ENCODE peak calls at places on chromosomes 12 and 14, in four cellular contexts. J is left ventricle myocardium inferior, G is endodermal cell, D is neural progenitor cell. Y is an unnamed sample.

GRCh38 chr14:104092931-104093365 is 7.4 kb downstream of the ASPG start:
- DNase-seq in J (peak), G (peak), D (no peak), Y (no peak)

GRCh38 chr14:76955575-76956252 is 72.8 kb downstream of the IRF2BPL start:
- DNase-seq in J (no peak), G (peak), D (no peak), Y (no peak)

GRCh38 chr14:50985816-50986396 is 41.6 kb upstream of the PYGL start:
- DNase-seq in J (no peak), G (peak), D (peak), Y (no peak)

GRCh38 chr14:38391334-38391733 is 135.4 kb upstream of the CLEC14A start:
- DNase-seq in J (no peak), G (no peak), D (no peak), Y (no peak)

GRCh38 chr12:31118831-31119530 is 45.3 kb downstream of the DDX11 start:
- DNase-seq in J (no peak), G (peak), D (peak), Y (no peak)

GRCh38 chr12:25708661-25709060 is 155.6 kb upstream of the LMNTD1 start:
- DNase-seq in J (no peak), G (no peak), D (no peak), Y (no peak)

GRCh38 chr14:64500088-64500487 is 3.5 kb downstream of the ZBTB25 start:
- DNase-seq in J (no peak), G (no peak), D (no peak), Y (no peak)

GRCh38 chr12:124045671-124046070 is 72.7 kb downstream of the ZNF664 start:
- DNase-seq in J (no peak), G (no peak), D (no peak), Y (no peak)

GRCh38 chr14:89908712-89909450 is 45.6 kb downstream of the EFCAB11 start:
- DNase-seq in J (no peak), G (no peak), D (no peak), Y (no peak)

GRCh38 chr14:30223385-30223785 is 295.7 kb upstream of the PRKD1 start:
- DNase-seq in J (peak), G (peak), D (no peak), Y (peak)

GRCh38 chr14:36663404-36664321 is 2.0 kb downstream of the PAX9 start:
- DNase-seq in J (no peak), G (peak), D (peak), Y (no peak)

GRCh38 chr12:6373022-6373787 is 2.2 kb downstream of the SCNN1A start:
- DNase-seq in J (no peak), G (no peak), D (no peak), Y (no peak)

GRCh38 chr14:96281486-96281885 is 25.5 kb downstream of the BDKRB1 start:
- DNase-seq in J (no peak), G (no peak), D (no peak), Y (no peak)

GRCh38 chr12:11545438-11546330 is 103.8 kb upstream of the ETV6 start:
- DNase-seq in J (no peak), G (no peak), D (no peak), Y (no peak)

GRCh38 chr14:30385925-30386324 is 173.0 kb upstream of the G2E3 start:
- DNase-seq in J (no peak), G (no peak), D (no peak), Y (no peak)

GRCh38 chr12:69471667-69472385 is 1.6 kb downstream of the FRS2 start:
- DNase-seq in J (no peak), G (no peak), D (no peak), Y (no peak)

GRCh38 chr14:93090826-93091583 is 24.7 kb downstream of the ITPK1 start:
- DNase-seq in J (peak), G (no peak), D (no peak), Y (no peak)

GRCh38 chr12:116043673-116044072 is 233.8 kb downstream of the MED13L start:
- DNase-seq in J (no peak), G (no peak), D (no peak), Y (no peak)

GRCh38 chr14:69266572-69267345 is 6.8 kb downstream of the GALNT16 start:
- DNase-seq in J (no peak), G (no peak), D (no peak), Y (no peak)

GRCh38 chr14:69268763-69269162 is 8.8 kb downstream of the GALNT16 start:
- DNase-seq in J (no peak), G (no peak), D (no peak), Y (no peak)

GRCh38 chr14:69269381-69269780 is 9.4 kb downstream of the GALNT16 start:
- DNase-seq in J (no peak), G (no peak), D (no peak), Y (no peak)

GRCh38 chr14:69270097-69270496 is 10.1 kb downstream of the GALNT16 start:
- DNase-seq in J (no peak), G (no peak), D (no peak), Y (no peak)

GRCh38 chr14:69268223-69268622 is 8.3 kb downstream of the GALNT16 start:
- DNase-seq in J (no peak), G (no peak), D (no peak), Y (no peak)
- TF ChIP-seq CTCF in J (no peak), G (no peak), D (no peak), Y (no peak)

GRCh38 chr12:89521348-89522238 is 3.0 kb downstream of the GALNT4 start:
- DNase-seq in J (no peak), G (no peak), D (no peak), Y (no peak)
- H3K27ac ChIP-seq in J (no peak), G (no peak), D (no peak), Y (no peak)

DNA sequence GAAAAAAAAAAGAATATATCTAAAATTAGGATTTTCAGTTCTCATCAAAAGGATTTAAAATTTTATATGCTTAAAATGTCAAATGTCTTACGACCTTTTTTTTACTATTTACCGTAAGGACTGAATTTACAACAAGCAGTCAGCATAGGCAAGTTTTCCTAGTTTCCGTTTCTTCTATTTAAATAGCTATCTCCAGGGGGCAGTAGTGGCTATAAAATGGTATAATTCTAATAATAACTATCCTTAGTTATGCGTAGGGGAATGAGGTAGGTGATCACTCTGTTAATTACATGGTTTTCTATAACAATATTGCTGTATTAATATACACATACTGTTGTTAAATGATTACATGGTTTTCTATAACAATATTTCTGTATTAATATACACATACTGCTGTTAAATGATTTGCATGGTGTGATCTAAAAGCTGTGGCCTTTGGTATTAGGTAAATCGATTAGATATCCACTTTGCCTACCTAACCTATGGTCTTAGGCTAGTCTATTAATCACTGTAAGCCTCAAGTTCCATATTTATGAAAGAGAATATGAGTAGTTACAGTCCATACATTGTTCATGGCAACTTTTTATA is 217.7 kb upstream of the PDZRN4 start:
- DNase-seq in J (no peak), G (no peak), D (peak), Y (no peak)
- TF ChIP-seq CTCF in J (no peak), G (peak), D (peak), Y (no peak)

GRCh38 chr14:22434901-22435565 is 154.0 kb downstream of the DAD1 start:
- DNase-seq in J (no peak), G (peak), D (no peak), Y (no peak)
- H3K27ac ChIP-seq in J (no peak), G (no peak), D (no peak), Y (no peak)

DNA sequence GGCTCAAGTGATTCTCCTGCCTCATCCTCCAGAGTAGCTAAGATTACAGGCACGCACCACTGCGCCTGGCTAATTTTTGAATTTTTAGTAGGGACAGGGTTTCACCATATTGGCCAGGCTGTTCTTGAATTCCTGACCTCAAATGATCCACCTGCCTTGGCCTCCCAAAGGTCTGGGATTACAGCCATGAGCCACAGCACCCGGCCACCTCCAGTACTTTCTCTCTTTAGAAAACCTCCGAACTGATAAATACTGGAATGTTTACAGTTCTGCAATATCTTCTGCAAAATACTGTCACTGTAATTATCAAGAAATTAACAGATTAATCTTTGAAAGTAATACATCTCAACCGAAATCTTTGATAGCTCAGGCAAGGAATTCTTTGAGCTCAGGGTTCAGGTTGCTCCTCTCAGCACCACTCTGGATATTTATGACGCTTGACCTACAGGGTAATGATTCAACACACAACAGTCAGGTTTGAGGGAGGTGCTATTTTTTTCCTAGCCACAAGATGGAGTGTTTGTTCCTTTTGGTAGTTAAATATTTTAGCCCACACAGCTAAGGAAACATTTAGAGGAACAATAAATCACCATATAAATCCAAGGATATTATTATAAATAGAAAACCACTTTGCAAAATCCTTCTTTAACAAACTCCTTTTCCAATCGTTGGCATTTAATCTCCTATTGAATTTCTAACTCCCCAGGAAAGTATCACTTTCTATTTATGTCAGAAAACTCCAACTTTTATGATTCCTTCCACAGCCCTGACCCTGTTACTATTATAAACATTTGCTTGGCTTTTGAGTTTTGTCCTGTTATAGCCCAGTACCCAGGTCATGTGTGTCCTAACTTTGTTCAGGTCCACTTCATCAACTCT is 48.6 kb upstream of the GTF2A1 start:
- DNase-seq in J (no peak), G (peak), D (peak), Y (no peak)
- TF ChIP-seq CTCF in J (peak), G (peak), D (peak), Y (peak)

Y was measured in lung.